ENCODE peak calls at places on chromosomes 16 and 17, in four cellular contexts. P is upper lobe of right lung, C is A549, Y is GM23248. V is an unnamed sample.

GRCh38 chr16:62853887-62854286 is 817.6 kb upstream of the CDH8 start:
- DNase-seq in P (no peak), C (no peak), Y (no peak), V (no peak)

GRCh38 chr16:81448154-81449131 is 3.8 kb downstream of the CMIP start:
- DNase-seq in P (no peak), C (no peak), Y (no peak), V (no peak)

GRCh38 chr16:58563235-58563634 is 47.9 kb downstream of the SETD6 start:
- DNase-seq in C (no peak), Y (peak; percentile 73), P (no peak), V (no peak)

GRCh38 chr16:50395763-50396710 is 27.2 kb upstream of the BRD7 start:
- DNase-seq in Y (no peak), C (no peak), P (no peak), V (no peak)

GRCh38 chr16:56610017-56610608 is 1.7 kb downstream of the MT2A start:
- DNase-seq in Y (peak; percentile 96), C (peak; percentile 75), P (peak; percentile 82), V (peak; percentile 81)

GRCh38 chr16:58732545-58733247 is 1.4 kb downstream of the GOT2 start:
- DNase-seq in C (no peak), Y (peak; percentile 74), P (no peak), V (no peak)

GRCh38 chr17:50460831-50461526 is 7.7 kb downstream of the CHAD start:
- DNase-seq in P (no peak), Y (no peak), C (no peak), V (no peak)

GRCh38 chr16:25699069-25699468 is 7.3 kb downstream of the HS3ST4 start:
- DNase-seq in P (no peak), C (no peak), Y (no peak), V (no peak)

GRCh38 chr17:27565874-27566672 is 64.9 kb upstream of the LGALS9 start:
- DNase-seq in Y (no peak), P (no peak), C (no peak), V (peak; percentile 24)

GRCh38 chr17:65698381-65699061 is 137.1 kb upstream of the AXIN2 start:
- DNase-seq in P (no peak), Y (peak; percentile 36), C (peak; percentile 48), V (no peak)

GRCh38 chr17:70767102-70767701 is 597.9 kb downstream of the KCNJ2 start:
- DNase-seq in Y (peak; percentile 61), C (peak; percentile 43), P (no peak), V (no peak)

GRCh38 chr16:87684106-87684677 is 81.6 kb downstream of the KLHDC4 start:
- DNase-seq in Y (no peak), P (no peak), C (no peak), V (no peak)

GRCh38 chr16:22948603-22949368 is 134.8 kb downstream of the HS3ST2 start:
- DNase-seq in C (peak; percentile 80), Y (peak; percentile 76), P (peak; percentile 66), V (peak; percentile 56)
- H3K4me3 ChIP-seq in C (no peak overlapping the region), Y (peak overlapping the region; percentile 32), P (no peak overlapping the region), V (peak overlapping the region; percentile 17)

DNA sequence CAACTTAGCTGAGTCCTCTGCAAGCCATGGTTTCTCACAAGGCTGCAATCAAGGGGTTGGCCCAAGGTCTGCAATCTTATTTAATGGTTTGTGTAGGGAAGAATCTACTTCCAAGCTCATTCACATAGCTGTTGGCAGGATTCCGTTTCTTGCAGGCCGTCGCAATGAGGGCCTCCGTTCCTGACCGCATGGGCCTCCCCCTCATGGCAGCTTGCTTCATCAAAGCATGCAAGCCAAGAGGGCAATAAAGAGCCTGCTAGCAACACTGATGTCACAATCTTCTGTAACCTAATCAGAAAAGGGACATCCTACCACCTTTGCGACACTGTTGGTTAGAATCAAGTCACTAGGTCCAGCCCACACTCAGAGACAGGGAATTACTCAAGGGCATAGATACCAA is 95.6 kb downstream of the CCT6B start:
- DNase-seq in P (no peak), C (no peak), Y (no peak), V (no peak)
- H3K4me3 ChIP-seq in P (no peak overlapping the region), C (no peak overlapping the region), Y (no peak overlapping the region), V (no peak overlapping the region)

GRCh38 chr17:21510686-21511367 is 134.7 kb downstream of the KCNJ12 start:
- DNase-seq in P (no peak), C (no peak), Y (no peak), V (no peak)

GRCh38 chr17:21511368-21512195 is 135.4 kb downstream of the KCNJ12 start:
- DNase-seq in C (peak; percentile 87), Y (peak; percentile 91), P (peak; percentile 93), V (peak; percentile 90)

GRCh38 chr17:21512307-21513011 is 136.3 kb downstream of the KCNJ12 start:
- DNase-seq in P (no peak), C (no peak), Y (no peak), V (no peak)

DNA sequence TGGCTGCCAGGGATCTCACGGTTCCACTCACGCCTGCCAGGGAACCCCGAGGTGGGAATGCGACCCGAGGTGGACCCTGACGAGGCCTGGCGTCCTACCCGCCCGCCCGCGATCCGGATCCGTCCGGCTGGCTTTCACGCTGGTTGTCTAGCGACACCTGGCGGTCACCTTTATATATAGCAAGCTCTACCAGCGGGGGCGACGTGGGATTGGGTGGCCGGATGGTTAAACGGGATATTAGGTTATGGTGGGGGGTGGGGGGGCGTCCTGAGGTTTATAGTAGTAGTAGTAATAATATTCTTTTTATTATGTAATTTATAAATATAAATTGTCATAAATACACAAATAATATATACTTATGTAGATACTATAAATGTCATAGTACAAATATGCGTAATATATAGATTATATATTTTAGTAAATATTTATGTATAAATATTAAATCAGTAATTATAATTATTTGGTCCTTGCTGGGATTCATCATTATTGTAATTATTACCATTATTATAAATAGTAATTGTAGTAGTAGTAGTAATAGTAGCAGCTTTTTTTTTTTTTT is 136.9 kb downstream of the KCNJ12 start:
- DNase-seq in P (peak; percentile 85), C (peak; percentile 80), Y (peak; percentile 82), V (peak; percentile 84)
- H3K4me3 ChIP-seq in P (no peak overlapping the region), C (no peak overlapping the region), Y (peak overlapping the region; percentile 26), V (peak overlapping the region; percentile 19)

DNA sequence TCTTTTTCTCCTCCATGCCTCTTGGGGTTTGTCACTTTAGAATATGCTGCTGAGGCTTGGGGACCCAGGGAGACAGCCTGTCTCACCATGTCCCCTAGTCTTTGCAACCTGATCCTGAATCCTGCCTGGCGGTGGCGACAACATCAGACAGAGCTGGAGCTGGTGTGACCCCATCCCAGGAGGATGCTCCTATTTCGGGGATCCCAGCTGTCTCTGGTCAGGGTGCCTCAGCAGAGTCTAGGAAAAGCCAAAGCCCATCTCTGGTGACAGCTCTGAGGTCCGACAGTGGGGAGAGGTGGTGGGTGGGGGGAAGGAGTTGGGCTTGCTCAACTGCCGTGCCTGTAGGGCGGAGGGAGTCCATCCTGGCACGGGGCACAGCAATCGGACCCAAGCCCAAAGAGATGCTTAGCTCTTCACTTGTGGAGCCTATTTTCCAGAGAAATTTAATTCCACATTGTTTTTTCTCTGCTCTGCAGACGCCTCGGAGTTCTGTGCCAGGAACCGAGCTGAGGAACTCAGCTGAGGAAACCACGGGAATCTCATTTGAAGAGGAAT is 10.3 kb upstream of the TNS4 start:
- DNase-seq in C (no peak), Y (no peak), P (peak; percentile 51), V (no peak)
- H3K4me3 ChIP-seq in C (no peak overlapping the region), Y (no peak overlapping the region), P (no peak overlapping the region), V (no peak overlapping the region)